ENCODE peak calls at places on chromosome 11, in four cellular contexts. J, S, P and F are unnamed samples.

GRCh38 chr11:124315052-124315451 is 1.3 kb upstream of the OR8D1 start:
- DNase-seq in J (no peak), S (no peak), P (no peak), F (no peak)

GRCh38 chr11:35185696-35186095 is 46.7 kb downstream of the CD44 start:
- DNase-seq in J (no peak), S (no peak), P (no peak), F (no peak)

GRCh38 chr11:112613051-112613972 is 347.9 kb upstream of the NCAM1 start:
- DNase-seq in J (peak), S (no peak), P (no peak), F (no peak)

GRCh38 chr11:2741006-2741376 is 41.2 kb upstream of the KCNQ1OT1 start:
- DNase-seq in J (no peak), S (no peak), P (no peak), F (no peak)

GRCh38 chr11:88555018-88555828 is 217.7 kb upstream of the CTSC start:
- DNase-seq in J (peak), S (no peak), P (no peak), F (no peak)

GRCh38 chr11:123187670-123188507 is 7.2 kb downstream of the CLMP start:
- DNase-seq in J (no peak), S (no peak), P (no peak), F (no peak)

GRCh38 chr11:114285599-114285998 is 10.6 kb upstream of the NNMT start:
- DNase-seq in J (no peak), S (no peak), P (no peak), F (no peak)

GRCh38 chr11:78179459-78180071 is 8.9 kb downstream of the KCTD21 start:
- DNase-seq in J (peak), S (no peak), P (no peak), F (no peak)

GRCh38 chr11:845872-846271 is 3.2 kb downstream of the TSPAN4 start:
- DNase-seq in J (no peak), S (no peak), P (no peak), F (no peak)

GRCh38 chr11:18204771-18205170 is 31.8 kb downstream of the SAA4 start:
- DNase-seq in J (no peak), S (no peak), P (no peak), F (no peak)

GRCh38 chr11:102144357-102145342 is 34.4 kb downstream of the YAP1 start:
- DNase-seq in J (no peak), S (no peak), P (no peak), F (peak)

GRCh38 chr11:128476729-128477128 is 110.6 kb downstream of the ETS1 start:
- DNase-seq in J (no peak), S (no peak), P (peak), F (no peak)

GRCh38 chr11:75821202-75821601 is 6.2 kb downstream of the UVRAG start:
- DNase-seq in J (no peak), S (no peak), P (no peak), F (no peak)

GRCh38 chr11:131917634-131918384 is 547.4 kb downstream of the NTM start:
- DNase-seq in J (no peak), S (no peak), P (no peak), F (no peak)

GRCh38 chr11:43904737-43905515 is 24.3 kb downstream of the ALKBH3 start:
- DNase-seq in J (no peak), S (no peak), P (no peak), F (no peak)